ENCODE peak calls at places on chromosome 22, in five cellular contexts. W is upper lobe of right lung, B is DND-41, C is psoas muscle, A is hepatocyte. P is an unnamed sample.

GRCh38 chr22:18109410-18110193 is 1.0 kb upstream of the TUBA8 start:
- DNase-seq in B (no peak), A (no peak), W (no peak), C (no peak), P (no peak)

GRCh38 chr22:27252282-27253049 is 549.1 kb downstream of the MN1 start:
- DNase-seq in C (peak), B (no peak), W (no peak), A (peak), P (peak)

GRCh38 chr22:40289991-40290459 is 56.3 kb upstream of the ADSL start:
- DNase-seq in C (no peak), A (no peak), B (no peak), W (no peak), P (peak)

GRCh38 chr22:33526434-33527107 is 393.7 kb downstream of the LARGE1 start:
- DNase-seq in W (no peak), C (no peak), B (no peak), A (no peak), P (no peak)

GRCh38 chr22:39967996-39968968 is 8.1 kb downstream of the TMA7B start:
- DNase-seq in B (no peak), A (no peak), W (no peak), C (peak), P (no peak)

GRCh38 chr22:44523981-44524759 is 26.1 kb upstream of the RTL6 start:
- DNase-seq in W (no peak), A (peak), B (no peak), C (no peak), P (no peak)

GRCh38 chr22:31491218-31491962 is 1.7 kb upstream of the EIF4ENIF1 start:
- DNase-seq in W (no peak), C (no peak), B (no peak), A (no peak), P (no peak)

GRCh38 chr22:40898850-40899357 is 37.0 kb upstream of the DNAJB7 start:
- DNase-seq in A (peak), C (no peak), B (no peak), W (no peak), P (peak)

DNA sequence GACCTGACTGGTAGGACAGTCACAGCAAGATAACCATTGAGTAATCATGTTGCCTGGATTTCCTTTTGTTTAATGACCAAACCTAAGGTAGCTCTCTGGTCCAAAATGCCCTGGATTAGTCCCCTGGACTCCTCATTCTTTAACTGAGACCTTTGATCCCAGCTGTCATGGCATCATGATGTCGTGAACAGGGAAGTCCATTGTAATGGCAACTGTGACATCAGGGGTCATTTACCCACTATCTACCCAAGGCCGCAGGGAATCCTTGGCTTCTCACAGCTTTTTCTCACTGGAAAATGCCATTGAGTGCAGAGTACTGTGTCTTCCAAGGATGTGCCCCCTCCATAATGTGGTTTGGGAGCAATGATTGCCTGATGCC is 29.1 kb upstream of the IGLL5 start:
- DNase-seq in C (no peak), A (no peak), B (no peak), W (no peak), P (no peak)
- H3K27ac ChIP-seq in C (no peak), A (no peak), B (peak), W (no peak), P (no peak)

GRCh38 chr22:46622081-46622521 is 1.9 kb downstream of the GRAMD4 start:
- DNase-seq in W (no peak), C (peak), B (no peak), A (no peak), P (no peak)
- H3K4me3 ChIP-seq in W (no peak), C (no peak), B (no peak), A (no peak), P (no peak)

GRCh38 chr22:19359554-19360299 is 68.2 kb upstream of the CLTCL1 start:
- DNase-seq in C (no peak), A (no peak), W (no peak), B (no peak), P (no peak)
- H3K27ac ChIP-seq in C (no peak), A (no peak), W (no peak), B (no peak), P (no peak)

DNA sequence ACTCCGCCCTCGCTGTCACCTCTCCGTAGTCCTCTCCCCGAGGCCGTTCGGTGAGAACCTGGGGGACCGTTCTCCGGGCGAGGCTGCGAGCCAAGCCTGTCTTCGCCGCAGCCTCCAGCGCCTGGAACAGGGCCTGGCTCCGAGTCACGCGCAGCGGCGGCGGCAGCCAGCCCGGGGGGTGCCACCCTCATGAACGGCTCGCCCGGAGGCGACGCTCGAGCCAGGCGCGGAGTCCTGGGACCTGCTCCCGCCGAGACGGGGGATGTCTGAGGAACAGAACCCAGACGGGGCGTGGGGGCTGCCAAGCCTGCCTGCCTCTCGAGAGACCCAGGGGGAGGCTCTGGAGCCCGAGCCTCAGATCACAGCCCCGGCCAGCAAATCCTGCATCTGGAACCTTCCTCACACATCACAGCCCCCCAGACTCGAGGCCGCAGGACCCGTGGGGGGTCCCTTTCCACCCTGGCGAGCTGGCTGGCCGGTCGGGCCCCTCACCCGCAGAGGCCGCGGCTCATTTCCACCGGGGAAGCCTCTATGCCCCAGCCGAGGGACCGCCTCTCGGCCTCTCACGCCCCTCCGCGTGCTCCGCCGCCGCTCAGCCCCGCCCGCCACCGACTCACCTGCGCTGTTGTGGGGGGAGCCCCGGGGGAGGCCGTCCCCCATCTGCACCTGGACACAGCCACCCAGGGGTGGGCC is 4.1 kb downstream of the SHISA8 start:
- DNase-seq in A (peak), W (no peak), C (peak), B (no peak), P (no peak)
- H3K4me3 ChIP-seq in A (no peak), W (peak), C (peak), B (no peak), P (peak)

GRCh38 chr22:19568337-19569311 is 44.4 kb upstream of the CLDN5 start:
- DNase-seq in W (no peak), C (no peak), B (no peak), A (no peak), P (no peak)
- H3K27ac ChIP-seq in W (no peak), C (peak), B (no peak), A (no peak), P (no peak)

DNA sequence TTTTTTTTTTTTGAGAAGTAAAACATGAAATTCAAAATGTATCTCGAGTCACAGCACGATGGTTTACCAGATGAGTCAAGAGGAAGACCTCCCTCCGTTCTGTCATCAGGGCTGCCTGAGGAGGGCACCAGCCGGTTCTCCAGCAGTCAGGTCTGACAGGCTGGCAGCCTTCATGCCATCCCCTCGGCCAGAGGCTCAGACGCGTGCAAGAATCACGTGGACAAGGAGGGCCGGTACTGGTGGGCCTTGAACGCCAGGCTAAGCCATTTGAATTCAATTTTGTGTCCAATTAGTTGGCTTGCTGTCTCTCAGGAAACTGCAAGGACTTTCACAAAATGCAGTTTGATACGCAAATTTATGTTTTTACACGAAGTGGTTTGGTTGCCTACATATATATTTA is 1412.1 kb downstream of the BRD1 start:
- DNase-seq in A (no peak), B (no peak), C (no peak), W (no peak), P (no peak)
- H3K4me3 ChIP-seq in A (no peak), B (no peak), C (no peak), W (no peak), P (no peak)

GRCh38 chr22:46123694-46124382 is 26.5 kb upstream of the PPARA start:
- DNase-seq in W (no peak), B (no peak), A (no peak), C (no peak), P (no peak)
- H3K27ac ChIP-seq in W (no peak), B (peak), A (no peak), C (no peak), P (no peak)

GRCh38 chr22:46006379-46007002 is 29.5 kb upstream of the WNT7B start:
- DNase-seq in W (peak), A (peak), C (peak), B (peak), P (peak)
- H3K4me3 ChIP-seq in W (peak), A (no peak), C (peak), B (no peak), P (no peak)

GRCh38 chr22:36470162-36470993 is 11.1 kb downstream of the TXN2 start:
- DNase-seq in C (peak), A (peak), W (peak), B (peak), P (peak)

GRCh38 chr22:36470994-36471331 is 10.5 kb downstream of the TXN2 start:
- DNase-seq in A (no peak), C (no peak), W (no peak), B (no peak), P (no peak)

GRCh38 chr22:36469094-36469710 is 12.2 kb downstream of the TXN2 start:
- DNase-seq in W (no peak), A (no peak), C (no peak), B (no peak), P (no peak)

GRCh38 chr22:36472689-36473088 is 8.8 kb downstream of the TXN2 start:
- DNase-seq in A (no peak), C (no peak), W (no peak), B (no peak), P (no peak)

DNA sequence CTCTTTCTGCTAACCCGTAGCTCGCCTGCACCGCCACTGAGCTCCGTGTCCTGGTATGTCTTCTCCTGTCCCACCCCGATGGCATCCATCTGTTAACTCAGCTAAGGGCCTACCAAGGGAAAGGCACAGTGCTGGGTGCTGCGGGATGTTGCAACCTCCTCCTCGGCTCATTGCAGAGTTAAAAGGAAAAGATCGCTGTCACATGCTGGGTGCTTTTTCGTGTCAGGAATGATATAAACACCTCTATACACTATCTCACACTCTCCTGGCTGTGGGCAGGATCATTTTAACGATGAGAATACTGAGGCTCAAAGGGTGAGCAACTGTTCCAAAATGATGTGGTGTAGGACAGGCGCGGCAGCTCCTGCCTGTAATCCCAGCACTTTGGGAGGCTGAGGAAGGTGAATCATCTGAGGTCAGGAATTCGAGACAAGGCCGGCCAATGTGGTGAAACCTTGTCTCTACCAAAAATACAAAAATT is 10.1 kb downstream of the TXN2 start:
- DNase-seq in W (no peak), B (no peak), C (no peak), A (no peak), P (no peak)
- H3K27ac ChIP-seq in W (no peak), B (no peak), C (peak), A (no peak), P (peak)

P was measured in small intestine.